ENCODE peak calls at places on chromosome 5, in four cellular contexts. H is right cardiac atrium, Q is lower lobe of right lung, S is A549. E is an unnamed sample. For H3K4me1, the result is how much of the 10 kb centered on the place peaks cover.

GRCh38 chr5:133456933-133457402 is 155.4 kb downstream of the FSTL4 start:
- DNase-seq in H (no peak), Q (no peak), S (no peak), E (no peak)

GRCh38 chr5:88690619-88691560 is 192.1 kb downstream of the MEF2C start:
- DNase-seq in H (peak), Q (peak), S (peak), E (peak)

GRCh38 chr5:154755361-154756202 is at the start of gene LARP1:
- DNase-seq in H (no peak), Q (peak), S (no peak), E (peak)

GRCh38 chr5:78507531-78507930 is 141.0 kb downstream of the LHFPL2 start:
- DNase-seq in H (no peak), Q (no peak), S (no peak), E (no peak)

GRCh38 chr5:37090781-37091180 is 158.4 kb downstream of the CPLANE1 start:
- DNase-seq in H (no peak), Q (no peak), S (no peak), E (no peak)

GRCh38 chr5:153671653-153672346 is 181.3 kb downstream of the GRIA1 start:
- DNase-seq in H (no peak), Q (no peak), S (no peak), E (no peak)

GRCh38 chr5:81091199-81091598 is 131.0 kb downstream of the RASGRF2 start:
- DNase-seq in H (no peak), Q (no peak), S (no peak), E (no peak)

GRCh38 chr5:131751551-131751950 is 45.3 kb downstream of the FNIP1 start:
- DNase-seq in H (no peak), Q (no peak), S (no peak), E (no peak)

GRCh38 chr5:179834120-179834519 is 13.4 kb downstream of the SQSTM1 start:
- DNase-seq in H (peak), Q (no peak), S (no peak), E (peak)

GRCh38 chr5:115685966-115686691 is 60.3 kb upstream of the TMED7 start:
- DNase-seq in H (peak), Q (no peak), S (no peak), E (no peak)

GRCh38 chr5:142009886-142010285 is 2.9 kb downstream of the GNPDA1 start:
- DNase-seq in H (no peak), Q (no peak), S (no peak), E (no peak)

GRCh38 chr5:177511796-177512675 is 2.4 kb upstream of the DOK3 start:
- DNase-seq in H (peak), Q (no peak), S (no peak), E (no peak)
- H3K4me3 ChIP-seq in H (no peak), Q (no peak), S (no peak), E (no peak)

GRCh38 chr5:120473332-120473731 is 9.2 kb downstream of the PRR16 start:
- DNase-seq in H (no peak), Q (no peak), S (no peak), E (no peak)

GRCh38 chr5:120466337-120467006 is 2.4 kb downstream of the PRR16 start:
- DNase-seq in H (no peak), Q (no peak), S (no peak), E (no peak)

GRCh38 chr5:120476063-120476462 is 12.0 kb downstream of the PRR16 start:
- DNase-seq in H (no peak), Q (no peak), S (no peak), E (no peak)

GRCh38 chr5:120471971-120472370 is 7.9 kb downstream of the PRR16 start:
- DNase-seq in H (no peak), Q (no peak), S (no peak), E (no peak)
- H3K4me1 ChIP-seq in H (under half), Q (under half), S (under half), E (under half)

DNA sequence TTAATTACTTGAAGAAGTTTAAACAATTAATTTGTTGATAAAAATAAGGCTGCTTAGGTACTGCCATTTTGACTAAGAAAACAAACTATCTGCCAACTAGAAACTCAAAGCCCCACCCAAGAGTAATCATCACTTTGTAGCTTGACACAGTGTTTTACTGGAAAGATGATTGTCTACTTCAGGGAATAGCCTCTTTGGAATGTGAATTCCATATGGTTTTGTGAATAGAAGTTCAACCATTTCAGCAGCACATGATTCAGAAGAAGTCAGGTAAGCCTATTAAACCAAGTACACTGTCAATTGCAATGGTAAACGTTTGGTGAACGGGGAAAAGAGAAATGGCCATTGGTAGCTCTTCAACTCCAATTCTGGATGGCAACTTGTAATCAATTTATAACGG is 55.2 kb downstream of the PLK2 start:
- DNase-seq in H (no peak), Q (no peak), S (no peak), E (no peak)
- H3K4me3 ChIP-seq in H (no peak), Q (no peak), S (no peak), E (no peak)

GRCh38 chr5:56097055-56097454 is 102.3 kb upstream of the IL6ST start:
- DNase-seq in H (no peak), Q (no peak), S (no peak), E (no peak)

GRCh38 chr5:56102885-56103284 is 108.1 kb upstream of the IL6ST start:
- DNase-seq in H (no peak), Q (no peak), S (no peak), E (no peak)

GRCh38 chr5:56099346-56099745 is 104.6 kb upstream of the IL6ST start:
- DNase-seq in H (no peak), Q (no peak), S (no peak), E (no peak)

GRCh38 chr5:56101180-56101579 is 106.4 kb upstream of the IL6ST start:
- DNase-seq in H (no peak), Q (no peak), S (no peak), E (no peak)

DNA sequence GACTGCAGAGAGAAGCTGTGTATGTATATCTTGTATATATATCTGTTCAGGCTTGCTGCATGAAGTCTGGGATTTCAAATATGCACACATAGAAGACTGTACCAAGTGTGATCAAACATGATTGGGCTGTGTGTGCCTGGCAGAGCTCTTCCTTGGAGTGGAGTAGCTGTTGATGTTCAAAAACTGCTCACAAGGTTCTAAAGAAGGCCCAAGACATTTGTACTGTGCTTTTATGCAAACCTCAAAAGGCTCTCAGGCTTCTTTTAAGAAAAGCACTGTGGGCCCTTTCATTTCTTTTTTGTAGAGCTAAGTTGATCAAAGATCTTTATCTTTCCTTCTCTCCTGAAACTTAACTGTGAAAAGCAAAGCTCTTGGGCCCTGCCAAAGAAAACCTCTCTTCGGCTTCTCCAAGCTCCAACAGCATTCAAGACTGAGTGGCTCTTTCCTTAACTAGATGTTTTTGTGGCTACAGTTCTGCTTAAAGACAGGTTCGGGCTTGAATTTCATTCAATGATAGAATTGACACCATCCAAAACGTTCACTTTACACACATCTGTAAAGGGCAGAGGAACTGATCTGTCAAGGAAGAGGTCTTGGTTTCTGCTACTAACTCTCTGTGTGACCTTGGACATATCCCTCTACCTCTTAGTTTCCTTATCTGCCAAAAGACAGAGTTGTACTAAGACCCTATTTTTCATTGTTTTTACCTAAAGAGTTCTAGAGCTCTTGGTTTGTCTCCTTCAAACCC is 105.8 kb upstream of the IL6ST start:
- DNase-seq in H (no peak), Q (no peak), S (no peak), E (no peak)
- H3K4me1 ChIP-seq in H (under half), Q (under half), S (under half), E (under half)

DNA sequence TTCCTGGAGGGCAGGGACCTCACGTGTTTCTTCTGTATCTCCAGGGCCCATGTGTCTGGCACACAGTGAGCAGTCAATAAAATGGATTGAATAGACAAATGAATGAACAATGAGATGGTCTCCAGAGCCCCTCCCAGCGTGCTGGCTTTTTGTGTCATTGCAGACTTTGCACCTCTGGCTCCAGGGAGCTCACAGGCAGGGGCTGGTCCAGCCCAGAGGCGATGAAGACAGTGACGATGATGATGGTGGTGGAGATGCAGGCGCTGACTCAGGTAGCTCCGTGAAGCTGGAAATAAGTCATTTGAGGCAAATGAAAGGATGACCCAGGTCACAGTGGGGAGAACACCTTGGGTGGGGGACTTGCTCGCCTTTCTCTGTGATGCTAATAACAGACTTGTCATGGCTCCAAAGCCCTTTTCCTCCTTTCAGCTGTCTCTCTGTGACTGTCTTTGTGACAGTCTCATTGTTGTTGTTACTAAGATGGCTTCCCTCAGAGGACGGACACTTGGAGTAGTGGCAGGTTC is 30.4 kb upstream of the FABP6 start:
- DNase-seq in H (no peak), Q (no peak), S (no peak), E (no peak)
- H3K4me3 ChIP-seq in H (peak), Q (peak), S (peak), E (peak)

GRCh38 chr5:151219138-151219537 is 4.8 kb downstream of the CCDC69 start:
- DNase-seq in H (no peak), Q (no peak), S (no peak), E (no peak)
- H3K4me1 ChIP-seq in H (under half), Q (half or more), S (under half), E (half or more)

GRCh38 chr5:98927242-98927987 is 1.4 kb downstream of the CHD1 start:
- DNase-seq in H (peak), Q (no peak), S (peak), E (peak)

GRCh38 chr5:98917433-98917832 is 11.4 kb downstream of the CHD1 start:
- DNase-seq in H (no peak), Q (no peak), S (no peak), E (no peak)

GRCh38 chr5:98923961-98924360 is 4.8 kb downstream of the CHD1 start:
- DNase-seq in H (no peak), Q (no peak), S (no peak), E (no peak)

GRCh38 chr5:98916540-98916939 is 12.3 kb downstream of the CHD1 start:
- DNase-seq in H (no peak), Q (no peak), S (no peak), E (no peak)

DNA sequence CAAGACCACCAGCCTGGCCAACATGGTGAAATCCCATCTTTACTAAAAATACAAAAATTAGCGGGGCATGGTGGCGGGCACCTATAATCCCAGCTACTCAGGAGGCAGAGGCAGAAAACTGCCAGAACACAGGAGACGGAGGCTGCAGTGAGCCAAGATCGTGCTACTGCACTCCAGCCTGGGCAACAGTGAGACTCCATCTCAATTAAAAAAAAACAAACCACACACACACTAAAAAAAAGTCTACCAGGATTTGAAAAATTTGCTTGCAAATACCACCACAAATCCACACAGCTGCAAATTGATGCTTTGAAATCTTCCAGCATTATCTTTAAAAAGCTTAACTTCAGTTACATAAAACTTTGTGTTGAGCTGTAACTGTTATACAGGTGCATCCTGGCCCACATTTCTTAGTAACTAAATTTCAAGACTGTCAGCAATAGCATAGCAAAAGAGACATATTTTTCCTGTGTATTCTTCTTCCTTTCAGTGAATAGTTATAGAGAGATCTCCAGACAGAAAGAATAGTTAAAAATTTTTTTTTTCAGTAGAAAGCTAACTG is 6.8 kb downstream of the CHD1 start:
- DNase-seq in H (no peak), Q (no peak), S (no peak), E (no peak)
- H3K4me3 ChIP-seq in H (no peak), Q (no peak), S (no peak), E (no peak)

GRCh38 chr5:1795931-1796330 is 3.7 kb downstream of the MRPL36 start:
- DNase-seq in H (no peak), Q (no peak), S (no peak), E (peak)
- H3K4me1 ChIP-seq in H (under half), Q (under half), S (under half), E (under half)

GRCh38 chr5:58891971-58892343 is 309.1 kb downstream of the RAB3C start:
- DNase-seq in H (no peak), Q (no peak), S (no peak), E (no peak)

GRCh38 chr5:58893551-58893950 is 310.7 kb downstream of the RAB3C start:
- DNase-seq in H (no peak), Q (no peak), S (no peak), E (no peak)

GRCh38 chr5:58890265-58890664 is 307.4 kb downstream of the RAB3C start:
- DNase-seq in H (peak), Q (no peak), S (peak), E (no peak)

GRCh38 chr5:58887721-58888409 is 305.0 kb downstream of the RAB3C start:
- DNase-seq in H (peak), Q (no peak), S (no peak), E (no peak)

GRCh38 chr5:58891072-58891970 is 308.4 kb downstream of the RAB3C start:
- DNase-seq in H (peak), Q (peak), S (peak), E (peak)
- H3K4me3 ChIP-seq in H (no peak), Q (no peak), S (peak), E (no peak)

GRCh38 chr5:147968855-147969254 is 62.5 kb upstream of the C5orf46 start:
- DNase-seq in H (no peak), Q (no peak), S (no peak), E (no peak)

GRCh38 chr5:147966829-147967228 is 60.5 kb upstream of the C5orf46 start:
- DNase-seq in H (no peak), Q (no peak), S (no peak), E (no peak)

GRCh38 chr5:147971472-147971871 is 65.1 kb upstream of the C5orf46 start:
- DNase-seq in H (no peak), Q (no peak), S (no peak), E (no peak)

GRCh38 chr5:147973086-147973485 is 66.7 kb upstream of the C5orf46 start:
- DNase-seq in H (no peak), Q (no peak), S (no peak), E (no peak)

DNA sequence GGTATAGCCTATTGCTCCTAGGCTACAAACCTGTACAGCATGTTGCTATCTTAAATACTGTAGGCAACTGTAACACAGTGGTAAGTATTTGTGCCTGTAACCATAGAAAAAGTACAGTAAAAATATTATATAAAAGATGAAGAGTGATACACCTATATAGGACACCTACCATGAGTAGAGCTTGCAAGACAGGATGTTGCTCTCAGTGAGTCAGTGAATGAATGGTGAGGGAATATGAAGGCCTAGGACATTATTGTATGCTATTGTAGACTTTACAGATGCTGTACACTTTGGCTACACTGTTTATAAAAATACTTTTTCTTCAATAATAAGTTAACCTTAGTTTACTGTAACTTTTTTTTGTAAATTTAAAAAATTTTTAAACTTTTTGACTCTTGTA is 66.1 kb upstream of the C5orf46 start:
- DNase-seq in H (no peak), Q (no peak), S (no peak), E (no peak)
- H3K4me1 ChIP-seq in H (under half), Q (under half), S (under half), E (under half)

E was measured in Peyer's patch.